ENCODE peak calls at places on chromosomes 4 and X, in ten cellular contexts. S is ecto neural progenitor cell, B is H9, U is HTR-8/SVneo, O is lower leg skin, I is HCT116, T is endothelial cell, K is esophagus squamous epithelium, A is AG09319, G is NAMALWA. F is an unnamed sample.

GRCh38 chrX:153816821-153817220 is 13.5 kb downstream of the PDZD4 start:
- DNase-seq in S (no peak), B (no peak), U (no peak), O (no peak), I (no peak), T (no peak), K (no peak), A (no peak), G (peak), F (peak)

GRCh38 chrX:105460366-105460765 is 239.9 kb upstream of the TEX13A start:
- DNase-seq in S (no peak), B (no peak), U (no peak), O (no peak), I (no peak), T (no peak), K (no peak), A (no peak), G (no peak), F (no peak)

GRCh38 chrX:68462653-68463052 is 29.4 kb upstream of the OPHN1 start:
- DNase-seq in S (no peak), B (peak), U (no peak), O (no peak), I (peak), T (peak), K (no peak), A (peak), G (peak), F (no peak)

GRCh38 chrX:38138157-38138556 is 82.5 kb downstream of the SRPX start:
- DNase-seq in S (no peak), B (no peak), U (no peak), O (no peak), I (no peak), T (no peak), K (no peak), A (no peak), G (no peak), F (no peak)

GRCh38 chrX:1521459-1521956 is 15.5 kb downstream of the P2RY8 start:
- DNase-seq in S (no peak), B (peak), U (no peak), O (no peak), I (no peak), T (no peak), K (peak), A (no peak), G (peak), F (no peak)

GRCh38 chr4:127788517-127788916 is 6.4 kb downstream of the HSPA4L start:
- DNase-seq in S (no peak), B (no peak), U (no peak), O (no peak), I (peak), T (no peak), K (no peak), A (no peak), G (peak), F (peak)

GRCh38 chr4:141636077-141636770 is at the start of gene IL15:
- DNase-seq in S (peak), B (peak), U (peak), O (peak), I (peak), T (peak), K (peak), A (no peak), G (no peak), F (peak)

GRCh38 chrX:130523460-130524394 is 121.9 kb downstream of the RBMX2 start:
- DNase-seq in S (peak), B (peak), U (no peak), O (no peak), I (no peak), T (no peak), K (no peak), A (no peak), G (no peak), F (peak)

GRCh38 chr4:88818650-88819470 is 121.2 kb upstream of the NAP1L5 start:
- DNase-seq in S (no peak), B (peak), U (peak), O (peak), I (peak), T (peak), K (no peak), A (no peak), G (peak), F (peak)

F was measured in SK-N-SH.